ENCODE peak calls at places on chromosomes 3 and 15, in ten cellular contexts. One of them, this sample, is unnamed.

GRCh38 chr15:101499863-101500713 is 10.6 kb upstream of the PCSK6 start:
- DNase-seq in choroid plexus epithelial cell: no peak
- DNase-seq in hepatocyte: no peak
- DNase-seq in body of pancreas: peak
- DNase-seq in breast epithelium: no peak
- DNase-seq in fibroblast of the aortic adventitia: no peak
- DNase-seq in GM10248: peak
- DNase-seq in vagina: peak
- DNase-seq in esophagus squamous epithelium: no peak
- DNase-seq in GM12865: peak
- DNase-seq in this sample: peak

GRCh38 chr3:101484805-101485620 is 28.0 kb downstream of the SENP7 start:
- DNase-seq in choroid plexus epithelial cell: peak
- DNase-seq in hepatocyte: peak
- DNase-seq in body of pancreas: no peak
- DNase-seq in breast epithelium: no peak
- DNase-seq in fibroblast of the aortic adventitia: peak
- DNase-seq in GM10248: no peak
- DNase-seq in vagina: no peak
- DNase-seq in esophagus squamous epithelium: no peak
- DNase-seq in GM12865: no peak
- DNase-seq in this sample: no peak

GRCh38 chr3:64216706-64217105 is 8.6 kb downstream of the PRICKLE2 start:
- DNase-seq in choroid plexus epithelial cell: peak
- DNase-seq in hepatocyte: peak
- DNase-seq in body of pancreas: no peak
- DNase-seq in breast epithelium: no peak
- DNase-seq in fibroblast of the aortic adventitia: peak
- DNase-seq in GM10248: no peak
- DNase-seq in vagina: no peak
- DNase-seq in esophagus squamous epithelium: no peak
- DNase-seq in GM12865: no peak
- DNase-seq in this sample: no peak

GRCh38 chr3:130843441-130843840 is 50.4 kb upstream of the ATP2C1 start:
- DNase-seq in choroid plexus epithelial cell: no peak
- DNase-seq in hepatocyte: peak
- DNase-seq in body of pancreas: no peak
- DNase-seq in breast epithelium: no peak
- DNase-seq in fibroblast of the aortic adventitia: no peak
- DNase-seq in GM10248: no peak
- DNase-seq in vagina: no peak
- DNase-seq in esophagus squamous epithelium: no peak
- DNase-seq in GM12865: no peak
- DNase-seq in this sample: no peak

GRCh38 chr3:183313764-183314163 is 60.7 kb downstream of the B3GNT5 start:
- DNase-seq in choroid plexus epithelial cell: peak
- DNase-seq in hepatocyte: no peak
- DNase-seq in body of pancreas: no peak
- DNase-seq in breast epithelium: no peak
- DNase-seq in fibroblast of the aortic adventitia: no peak
- DNase-seq in GM10248: no peak
- DNase-seq in vagina: no peak
- DNase-seq in esophagus squamous epithelium: no peak
- DNase-seq in GM12865: no peak
- DNase-seq in this sample: no peak

GRCh38 chr15:78048410-78048946 is 29.0 kb downstream of the TBC1D2B start:
- DNase-seq in choroid plexus epithelial cell: no peak
- DNase-seq in hepatocyte: no peak
- DNase-seq in body of pancreas: no peak
- DNase-seq in breast epithelium: no peak
- DNase-seq in fibroblast of the aortic adventitia: no peak
- DNase-seq in GM10248: no peak
- DNase-seq in vagina: peak
- DNase-seq in esophagus squamous epithelium: no peak
- DNase-seq in GM12865: no peak
- DNase-seq in this sample: no peak

GRCh38 chr15:72342385-72342784 is 22.4 kb upstream of the CELF6 start:
- DNase-seq in choroid plexus epithelial cell: peak
- DNase-seq in hepatocyte: peak
- DNase-seq in body of pancreas: no peak
- DNase-seq in breast epithelium: no peak
- DNase-seq in fibroblast of the aortic adventitia: no peak
- DNase-seq in GM10248: no peak
- DNase-seq in vagina: peak
- DNase-seq in esophagus squamous epithelium: no peak
- DNase-seq in GM12865: peak
- DNase-seq in this sample: no peak

GRCh38 chr3:149604125-149604851 is 53.5 kb downstream of the WWTR1 start:
- DNase-seq in choroid plexus epithelial cell: no peak
- DNase-seq in hepatocyte: no peak
- DNase-seq in body of pancreas: no peak
- DNase-seq in breast epithelium: no peak
- DNase-seq in fibroblast of the aortic adventitia: no peak
- DNase-seq in GM10248: no peak
- DNase-seq in vagina: no peak
- DNase-seq in esophagus squamous epithelium: no peak
- DNase-seq in GM12865: no peak
- DNase-seq in this sample: no peak

GRCh38 chr3:144859057-144859626 is 887.5 kb downstream of the DIPK2A start:
- DNase-seq in choroid plexus epithelial cell: no peak
- DNase-seq in hepatocyte: no peak
- DNase-seq in body of pancreas: no peak
- DNase-seq in breast epithelium: no peak
- DNase-seq in fibroblast of the aortic adventitia: no peak
- DNase-seq in GM10248: no peak
- DNase-seq in vagina: no peak
- DNase-seq in esophagus squamous epithelium: no peak
- DNase-seq in GM12865: peak
- DNase-seq in this sample: no peak

GRCh38 chr3:60812544-60812943 is 438.7 kb downstream of the FHIT start:
- DNase-seq in choroid plexus epithelial cell: no peak
- DNase-seq in hepatocyte: no peak
- DNase-seq in body of pancreas: no peak
- DNase-seq in breast epithelium: no peak
- DNase-seq in fibroblast of the aortic adventitia: no peak
- DNase-seq in GM10248: peak
- DNase-seq in vagina: no peak
- DNase-seq in esophagus squamous epithelium: no peak
- DNase-seq in GM12865: no peak
- DNase-seq in this sample: peak

GRCh38 chr3:29420106-29420505 is 139.2 kb downstream of the RBMS3 start:
- DNase-seq in choroid plexus epithelial cell: no peak
- DNase-seq in hepatocyte: no peak
- DNase-seq in body of pancreas: no peak
- DNase-seq in breast epithelium: no peak
- DNase-seq in fibroblast of the aortic adventitia: no peak
- DNase-seq in GM10248: no peak
- DNase-seq in vagina: no peak
- DNase-seq in esophagus squamous epithelium: no peak
- DNase-seq in GM12865: no peak
- DNase-seq in this sample: no peak

GRCh38 chr3:29415824-29416223 is 135.0 kb downstream of the RBMS3 start:
- DNase-seq in choroid plexus epithelial cell: no peak
- DNase-seq in hepatocyte: no peak
- DNase-seq in body of pancreas: no peak
- DNase-seq in breast epithelium: no peak
- DNase-seq in fibroblast of the aortic adventitia: no peak
- DNase-seq in GM10248: no peak
- DNase-seq in vagina: no peak
- DNase-seq in esophagus squamous epithelium: no peak
- DNase-seq in GM12865: no peak
- DNase-seq in this sample: no peak

GRCh38 chr3:29410660-29411405 is 130.0 kb downstream of the RBMS3 start:
- DNase-seq in choroid plexus epithelial cell: peak
- DNase-seq in hepatocyte: no peak
- DNase-seq in body of pancreas: no peak
- DNase-seq in breast epithelium: no peak
- DNase-seq in fibroblast of the aortic adventitia: no peak
- DNase-seq in GM10248: no peak
- DNase-seq in vagina: no peak
- DNase-seq in esophagus squamous epithelium: no peak
- DNase-seq in GM12865: no peak
- DNase-seq in this sample: no peak

GRCh38 chr3:29412117-29412516 is 131.2 kb downstream of the RBMS3 start:
- DNase-seq in choroid plexus epithelial cell: no peak
- DNase-seq in hepatocyte: no peak
- DNase-seq in body of pancreas: no peak
- DNase-seq in breast epithelium: no peak
- DNase-seq in fibroblast of the aortic adventitia: no peak
- DNase-seq in GM10248: no peak
- DNase-seq in vagina: no peak
- DNase-seq in esophagus squamous epithelium: no peak
- DNase-seq in GM12865: peak
- DNase-seq in this sample: peak

DNA sequence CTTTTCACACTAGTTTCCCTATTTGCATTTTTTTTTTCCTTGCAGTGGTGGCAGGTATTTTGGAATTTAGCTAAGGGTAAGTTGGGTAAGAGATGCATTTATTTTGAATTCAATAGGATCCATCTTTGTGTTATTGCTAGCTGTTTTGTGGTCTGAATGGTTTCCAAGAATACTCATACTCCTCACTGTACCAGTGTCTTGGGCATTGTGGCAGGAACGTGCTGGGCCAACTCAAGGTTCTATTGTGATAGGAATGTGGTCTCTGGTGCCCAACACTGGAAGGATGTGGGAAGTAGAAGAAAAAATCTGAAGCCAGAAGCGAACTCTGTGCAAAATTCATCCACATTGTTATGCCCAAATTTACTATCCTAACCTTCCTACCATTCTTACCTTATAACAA is 135.6 kb downstream of the RBMS3 start:
- DNase-seq in choroid plexus epithelial cell: no peak
- DNase-seq in hepatocyte: no peak
- DNase-seq in body of pancreas: no peak
- DNase-seq in breast epithelium: no peak
- DNase-seq in fibroblast of the aortic adventitia: no peak
- DNase-seq in GM10248: no peak
- DNase-seq in vagina: no peak
- DNase-seq in esophagus squamous epithelium: no peak
- DNase-seq in GM12865: no peak
- DNase-seq in this sample: no peak
- TF ChIP-seq CTCF in choroid plexus epithelial cell: no peak
- TF ChIP-seq CTCF in hepatocyte: no peak
- TF ChIP-seq CTCF in body of pancreas: no peak
- TF ChIP-seq CTCF in breast epithelium: no peak
- TF ChIP-seq CTCF in fibroblast of the aortic adventitia: no peak
- TF ChIP-seq CTCF in GM10248: no peak
- TF ChIP-seq CTCF in vagina: no peak
- TF ChIP-seq CTCF in esophagus squamous epithelium: no peak
- TF ChIP-seq CTCF in GM12865: no peak
- TF ChIP-seq CTCF in this sample: no peak

GRCh38 chr3:190696777-190697501 is 165.6 kb downstream of the GMNC start:
- DNase-seq in choroid plexus epithelial cell: peak
- DNase-seq in hepatocyte: peak
- DNase-seq in body of pancreas: no peak
- DNase-seq in breast epithelium: no peak
- DNase-seq in fibroblast of the aortic adventitia: peak
- DNase-seq in GM10248: no peak
- DNase-seq in vagina: no peak
- DNase-seq in esophagus squamous epithelium: no peak
- DNase-seq in GM12865: peak
- DNase-seq in this sample: peak
- TF ChIP-seq CTCF in choroid plexus epithelial cell: peak
- TF ChIP-seq CTCF in hepatocyte: peak
- TF ChIP-seq CTCF in body of pancreas: peak
- TF ChIP-seq CTCF in breast epithelium: peak
- TF ChIP-seq CTCF in fibroblast of the aortic adventitia: peak
- TF ChIP-seq CTCF in GM10248: peak
- TF ChIP-seq CTCF in vagina: no peak
- TF ChIP-seq CTCF in esophagus squamous epithelium: peak
- TF ChIP-seq CTCF in GM12865: peak
- TF ChIP-seq CTCF in this sample: peak

GRCh38 chr3:153513236-153513635 is 351.2 kb downstream of the RAP2B start:
- DNase-seq in choroid plexus epithelial cell: peak
- DNase-seq in hepatocyte: peak
- DNase-seq in body of pancreas: no peak
- DNase-seq in breast epithelium: no peak
- DNase-seq in fibroblast of the aortic adventitia: peak
- DNase-seq in GM10248: no peak
- DNase-seq in vagina: no peak
- DNase-seq in esophagus squamous epithelium: no peak
- DNase-seq in GM12865: peak
- DNase-seq in this sample: no peak
- TF ChIP-seq CTCF in choroid plexus epithelial cell: peak
- TF ChIP-seq CTCF in hepatocyte: peak
- TF ChIP-seq CTCF in body of pancreas: no peak
- TF ChIP-seq CTCF in breast epithelium: no peak
- TF ChIP-seq CTCF in fibroblast of the aortic adventitia: peak
- TF ChIP-seq CTCF in GM10248: no peak
- TF ChIP-seq CTCF in vagina: no peak
- TF ChIP-seq CTCF in esophagus squamous epithelium: no peak
- TF ChIP-seq CTCF in GM12865: peak
- TF ChIP-seq CTCF in this sample: no peak

GRCh38 chr3:53798144-53798543 is 48.1 kb downstream of the CHDH start:
- DNase-seq in choroid plexus epithelial cell: no peak
- DNase-seq in hepatocyte: no peak
- DNase-seq in body of pancreas: no peak
- DNase-seq in breast epithelium: no peak
- DNase-seq in fibroblast of the aortic adventitia: no peak
- DNase-seq in GM10248: no peak
- DNase-seq in vagina: no peak
- DNase-seq in esophagus squamous epithelium: no peak
- DNase-seq in GM12865: no peak
- DNase-seq in this sample: no peak

GRCh38 chr3:53794597-53794996 is 51.6 kb downstream of the CHDH start:
- DNase-seq in choroid plexus epithelial cell: peak
- DNase-seq in hepatocyte: no peak
- DNase-seq in body of pancreas: no peak
- DNase-seq in breast epithelium: no peak
- DNase-seq in fibroblast of the aortic adventitia: peak
- DNase-seq in GM10248: no peak
- DNase-seq in vagina: no peak
- DNase-seq in esophagus squamous epithelium: no peak
- DNase-seq in GM12865: no peak
- DNase-seq in this sample: no peak

GRCh38 chr3:53795176-53795575 is 51.0 kb downstream of the CHDH start:
- DNase-seq in choroid plexus epithelial cell: no peak
- DNase-seq in hepatocyte: no peak
- DNase-seq in body of pancreas: no peak
- DNase-seq in breast epithelium: no peak
- DNase-seq in fibroblast of the aortic adventitia: no peak
- DNase-seq in GM10248: no peak
- DNase-seq in vagina: no peak
- DNase-seq in esophagus squamous epithelium: no peak
- DNase-seq in GM12865: no peak
- DNase-seq in this sample: no peak

GRCh38 chr3:53799338-53799865 is 46.8 kb downstream of the CHDH start:
- DNase-seq in choroid plexus epithelial cell: no peak
- DNase-seq in hepatocyte: no peak
- DNase-seq in body of pancreas: no peak
- DNase-seq in breast epithelium: no peak
- DNase-seq in fibroblast of the aortic adventitia: peak
- DNase-seq in GM10248: no peak
- DNase-seq in vagina: no peak
- DNase-seq in esophagus squamous epithelium: no peak
- DNase-seq in GM12865: no peak
- DNase-seq in this sample: no peak

GRCh38 chr3:53796161-53796560 is 50.1 kb downstream of the CHDH start:
- DNase-seq in choroid plexus epithelial cell: no peak
- DNase-seq in hepatocyte: no peak
- DNase-seq in body of pancreas: peak
- DNase-seq in breast epithelium: no peak
- DNase-seq in fibroblast of the aortic adventitia: peak
- DNase-seq in GM10248: no peak
- DNase-seq in vagina: no peak
- DNase-seq in esophagus squamous epithelium: no peak
- DNase-seq in GM12865: no peak
- DNase-seq in this sample: no peak
- TF ChIP-seq CTCF in choroid plexus epithelial cell: no peak
- TF ChIP-seq CTCF in hepatocyte: no peak
- TF ChIP-seq CTCF in body of pancreas: no peak
- TF ChIP-seq CTCF in breast epithelium: no peak
- TF ChIP-seq CTCF in fibroblast of the aortic adventitia: no peak
- TF ChIP-seq CTCF in GM10248: no peak
- TF ChIP-seq CTCF in vagina: no peak
- TF ChIP-seq CTCF in esophagus squamous epithelium: no peak
- TF ChIP-seq CTCF in GM12865: no peak
- TF ChIP-seq CTCF in this sample: no peak